ENCODE peak calls at places on chromosome 20, in seven cellular contexts. One of them, this sample, is unnamed.

GRCh38 chr20:51801220-51801991 is 915 bp downstream of the SALL4 start:
- DNase-seq in NCI-H1092: no peak
- DNase-seq in T-cell: no peak
- DNase-seq in kidney epithelial cell: no peak
- DNase-seq in upper lobe of right lung: no peak
- DNase-seq in SJSA1: no peak
- DNase-seq in Caco-2: peak
- DNase-seq in this sample: no peak

GRCh38 chr20:18527836-18528235 is 20.1 kb downstream of the SEC23B start:
- DNase-seq in NCI-H1092: no peak
- DNase-seq in T-cell: no peak
- DNase-seq in kidney epithelial cell: no peak
- DNase-seq in upper lobe of right lung: no peak
- DNase-seq in SJSA1: no peak
- DNase-seq in Caco-2: no peak
- DNase-seq in this sample: no peak

GRCh38 chr20:48841861-48842529 is 14.2 kb upstream of the PREX1 start:
- DNase-seq in NCI-H1092: no peak
- DNase-seq in T-cell: no peak
- DNase-seq in kidney epithelial cell: peak
- DNase-seq in upper lobe of right lung: no peak
- DNase-seq in SJSA1: peak
- DNase-seq in Caco-2: no peak
- DNase-seq in this sample: no peak

GRCh38 chr20:41142914-41143313 is 5.6 kb downstream of the PLCG1 start:
- DNase-seq in NCI-H1092: no peak
- DNase-seq in T-cell: peak
- DNase-seq in kidney epithelial cell: no peak
- DNase-seq in upper lobe of right lung: peak
- DNase-seq in SJSA1: no peak
- DNase-seq in Caco-2: no peak
- DNase-seq in this sample: no peak

GRCh38 chr20:17688965-17689364 is 6.9 kb upstream of the RRBP1 start:
- DNase-seq in NCI-H1092: no peak
- DNase-seq in T-cell: no peak
- DNase-seq in kidney epithelial cell: no peak
- DNase-seq in upper lobe of right lung: no peak
- DNase-seq in SJSA1: peak
- DNase-seq in Caco-2: no peak
- DNase-seq in this sample: no peak

GRCh38 chr20:973785-974194 is 28.3 kb downstream of the RSPO4 start:
- DNase-seq in NCI-H1092: peak
- DNase-seq in T-cell: no peak
- DNase-seq in kidney epithelial cell: no peak
- DNase-seq in upper lobe of right lung: no peak
- DNase-seq in SJSA1: no peak
- DNase-seq in Caco-2: peak
- DNase-seq in this sample: no peak

GRCh38 chr20:59824711-59825562 is 108.5 kb downstream of the SYCP2 start:
- DNase-seq in NCI-H1092: no peak
- DNase-seq in T-cell: no peak
- DNase-seq in kidney epithelial cell: no peak
- DNase-seq in upper lobe of right lung: no peak
- DNase-seq in SJSA1: no peak
- DNase-seq in Caco-2: no peak
- DNase-seq in this sample: no peak

GRCh38 chr20:35871311-35871771 is 83.0 kb downstream of the SCAND1 start:
- DNase-seq in NCI-H1092: no peak
- DNase-seq in T-cell: no peak
- DNase-seq in kidney epithelial cell: no peak
- DNase-seq in upper lobe of right lung: no peak
- DNase-seq in SJSA1: peak
- DNase-seq in Caco-2: no peak
- DNase-seq in this sample: no peak

GRCh38 chr20:4555188-4555893 is 166.4 kb upstream of the PRND start:
- DNase-seq in NCI-H1092: no peak
- DNase-seq in T-cell: no peak
- DNase-seq in kidney epithelial cell: peak
- DNase-seq in upper lobe of right lung: no peak
- DNase-seq in SJSA1: peak
- DNase-seq in Caco-2: no peak
- DNase-seq in this sample: no peak